ENCODE peak calls at places on chromosome 9, in nine cellular contexts. X is sigmoid colon, V is suprapubic skin, H is GM12891, G is stomach, R is spleen, S is GM23338, J is breast epithelium, O is prostate gland. E is an unnamed sample.

GRCh38 chr9:40914772-40915659 is 213.5 kb downstream of the FOXD4L6 start:
- DNase-seq in X (no peak), V (no peak), H (no peak), G (no peak), R (no peak), S (no peak), J (no peak), O (no peak), E (no peak)

GRCh38 chr9:113625456-113625855 is 161.9 kb downstream of the RGS3 start:
- DNase-seq in X (peak), V (peak), H (no peak), G (no peak), R (peak), S (no peak), J (no peak), O (no peak), E (no peak)

GRCh38 chr9:97510797-97511761 is 9.6 kb downstream of the TMOD1 start:
- DNase-seq in X (no peak), V (no peak), H (no peak), G (no peak), R (no peak), S (no peak), J (no peak), O (no peak), E (peak)

GRCh38 chr9:93117924-93118862 is 15.9 kb downstream of the NINJ1 start:
- DNase-seq in X (peak), V (no peak), H (no peak), G (no peak), R (peak), S (no peak), J (no peak), O (no peak), E (no peak)

GRCh38 chr9:117414220-117414905 is 494 bp downstream of the ASTN2 start:
- DNase-seq in X (no peak), V (no peak), H (peak), G (peak), R (no peak), S (peak), J (no peak), O (peak), E (no peak)

GRCh38 chr9:91273853-91274552 is 87.7 kb downstream of the AUH start:
- DNase-seq in X (no peak), V (no peak), H (no peak), G (no peak), R (no peak), S (no peak), J (no peak), O (no peak), E (peak)

GRCh38 chr9:28491121-28491520 is 917.8 kb upstream of the C9orf72 start:
- DNase-seq in X (no peak), V (no peak), H (no peak), G (no peak), R (no peak), S (no peak), J (no peak), O (no peak), E (no peak)

GRCh38 chr9:2749485-2749884 is 32.2 kb downstream of the KCNV2 start:
- DNase-seq in X (no peak), V (no peak), H (no peak), G (no peak), R (no peak), S (no peak), J (no peak), O (no peak), E (no peak)

GRCh38 chr9:93091453-93092081 is 4.5 kb upstream of the CARD19 start:
- DNase-seq in X (peak), V (peak), H (no peak), G (no peak), R (peak), S (no peak), J (no peak), O (no peak), E (peak)

GRCh38 chr9:27939186-27939585 is 365.9 kb upstream of the C9orf72 start:
- DNase-seq in X (no peak), V (no peak), H (no peak), G (no peak), R (no peak), S (no peak), J (no peak), O (no peak), E (no peak)

GRCh38 chr9:114155967-114156294 is 594 bp downstream of the COL27A1 start:
- DNase-seq in X (no peak), V (no peak), H (no peak), G (no peak), R (no peak), S (peak), J (no peak), O (no peak), E (no peak)

GRCh38 chr9:73577867-73578266 is 426.2 kb downstream of the ANXA1 start:
- DNase-seq in X (no peak), V (no peak), H (no peak), G (no peak), R (no peak), S (no peak), J (no peak), O (no peak), E (no peak)

GRCh38 chr9:17578577-17578910 is 322 bp upstream of the SH3GL2 start:
- DNase-seq in X (no peak), V (no peak), H (no peak), G (no peak), R (no peak), S (no peak), J (no peak), O (no peak), E (no peak)

GRCh38 chr9:112554516-112554915 is 67.9 kb downstream of the KIAA1958 start:
- DNase-seq in X (no peak), V (no peak), H (no peak), G (no peak), R (no peak), S (no peak), J (no peak), O (no peak), E (no peak)

GRCh38 chr9:126809068-126809467 is 4.2 kb downstream of the ZBTB43 start:
- DNase-seq in X (no peak), V (no peak), H (no peak), G (no peak), R (no peak), S (no peak), J (no peak), O (peak), E (no peak)

GRCh38 chr9:33082538-33083326 is 6.3 kb upstream of the SMU1 start:
- DNase-seq in X (no peak), V (no peak), H (no peak), G (peak), R (peak), S (no peak), J (peak), O (no peak), E (peak)

GRCh38 chr9:27542519-27542918 is 12.9 kb upstream of the MOB3B start:
- DNase-seq in X (no peak), V (no peak), H (no peak), G (no peak), R (no peak), S (no peak), J (peak), O (peak), E (no peak)

GRCh38 chr9:121818016-121818661 is 166.7 kb downstream of the DAB2IP start:
- DNase-seq in X (no peak), V (no peak), H (no peak), G (no peak), R (no peak), S (no peak), J (no peak), O (no peak), E (no peak)

GRCh38 chr9:86867658-86868313 is 79.5 kb downstream of the GAS1 start:
- DNase-seq in X (no peak), V (no peak), H (no peak), G (peak), R (no peak), S (peak), J (no peak), O (no peak), E (no peak)

GRCh38 chr9:38339496-38339895 is 53.0 kb upstream of the ALDH1B1 start:
- DNase-seq in X (no peak), V (no peak), H (no peak), G (no peak), R (no peak), S (no peak), J (no peak), O (no peak), E (no peak)

GRCh38 chr9:121692606-121693505 is 41.4 kb downstream of the DAB2IP start:
- DNase-seq in X (no peak), V (no peak), H (no peak), G (no peak), R (no peak), S (peak), J (no peak), O (no peak), E (no peak)

GRCh38 chr9:3235497-3235896 is 290.3 kb downstream of the RFX3 start:
- DNase-seq in X (no peak), V (no peak), H (no peak), G (no peak), R (no peak), S (no peak), J (no peak), O (no peak), E (no peak)

GRCh38 chr9:20538956-20539355 is 83.3 kb downstream of the MLLT3 start:
- DNase-seq in X (no peak), V (no peak), H (no peak), G (no peak), R (no peak), S (no peak), J (no peak), O (no peak), E (no peak)

GRCh38 chr9:81455417-81455816 is 233.9 kb downstream of the TLE1 start:
- DNase-seq in X (no peak), V (no peak), H (no peak), G (no peak), R (no peak), S (no peak), J (no peak), O (no peak), E (no peak)

GRCh38 chr9:120841930-120842684 is 615 bp downstream of the PSMD5 start:
- DNase-seq in X (no peak), V (peak), H (no peak), G (no peak), R (no peak), S (peak), J (no peak), O (peak), E (no peak)

GRCh38 chr9:133286523-133286922 is 11.5 kb upstream of the ABO start:
- DNase-seq in X (no peak), V (peak), H (no peak), G (no peak), R (no peak), S (no peak), J (peak), O (no peak), E (peak)

GRCh38 chr9:115069771-115070170 is 48.2 kb downstream of the TNC start:
- DNase-seq in X (no peak), V (no peak), H (no peak), G (no peak), R (no peak), S (no peak), J (no peak), O (no peak), E (no peak)

GRCh38 chr9:87035868-87036267 is 88.6 kb upstream of the GAS1 start:
- DNase-seq in X (no peak), V (no peak), H (no peak), G (no peak), R (no peak), S (no peak), J (no peak), O (no peak), E (no peak)

GRCh38 chr9:72364679-72365524 is at the start of gene ZFAND5:
- DNase-seq in X (peak), V (peak), H (peak), G (peak), R (peak), S (peak), J (peak), O (peak), E (peak)
- TF ChIP-seq POLR2AphosphoS5 in X (peak), V (peak), H (peak), G (peak), R (peak), S (peak), J (peak), O (peak), E (peak)

GRCh38 chr9:72443855-72444254 is 77.6 kb upstream of the TMC1 start:
- DNase-seq in X (no peak), V (no peak), H (peak), G (no peak), R (no peak), S (no peak), J (no peak), O (no peak), E (no peak)
- TF ChIP-seq POLR2AphosphoS5 in X (no peak), V (no peak), H (no peak), G (no peak), R (no peak), S (no peak), J (no peak), O (no peak), E (no peak)

DNA sequence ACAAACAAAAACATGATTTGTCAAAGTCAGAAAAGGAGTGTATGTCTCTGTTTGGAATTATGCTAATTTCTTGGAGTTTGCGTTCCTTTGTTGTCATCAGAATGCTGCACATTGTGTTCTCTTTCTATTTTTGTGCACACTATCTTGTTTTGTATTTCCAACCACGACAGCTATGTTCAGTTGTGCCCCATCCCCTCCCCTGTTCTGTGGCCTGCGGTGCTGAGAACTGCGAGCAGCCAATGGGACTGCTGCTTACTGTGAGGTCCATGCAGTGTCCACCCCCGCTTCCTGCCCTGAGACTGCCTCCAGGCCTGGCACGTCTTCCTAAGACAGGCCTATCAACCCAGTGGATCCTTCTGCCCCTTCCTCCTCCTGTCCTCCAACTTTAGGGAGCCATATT is 76.8 kb downstream of the PALM2AKAP2 start:
- DNase-seq in X (peak), V (no peak), H (no peak), G (no peak), R (no peak), S (no peak), J (no peak), O (no peak), E (no peak)
- TF ChIP-seq POLR2AphosphoS5 in X (no peak), V (no peak), H (no peak), G (no peak), R (no peak), S (no peak), J (no peak), O (no peak), E (no peak)

DNA sequence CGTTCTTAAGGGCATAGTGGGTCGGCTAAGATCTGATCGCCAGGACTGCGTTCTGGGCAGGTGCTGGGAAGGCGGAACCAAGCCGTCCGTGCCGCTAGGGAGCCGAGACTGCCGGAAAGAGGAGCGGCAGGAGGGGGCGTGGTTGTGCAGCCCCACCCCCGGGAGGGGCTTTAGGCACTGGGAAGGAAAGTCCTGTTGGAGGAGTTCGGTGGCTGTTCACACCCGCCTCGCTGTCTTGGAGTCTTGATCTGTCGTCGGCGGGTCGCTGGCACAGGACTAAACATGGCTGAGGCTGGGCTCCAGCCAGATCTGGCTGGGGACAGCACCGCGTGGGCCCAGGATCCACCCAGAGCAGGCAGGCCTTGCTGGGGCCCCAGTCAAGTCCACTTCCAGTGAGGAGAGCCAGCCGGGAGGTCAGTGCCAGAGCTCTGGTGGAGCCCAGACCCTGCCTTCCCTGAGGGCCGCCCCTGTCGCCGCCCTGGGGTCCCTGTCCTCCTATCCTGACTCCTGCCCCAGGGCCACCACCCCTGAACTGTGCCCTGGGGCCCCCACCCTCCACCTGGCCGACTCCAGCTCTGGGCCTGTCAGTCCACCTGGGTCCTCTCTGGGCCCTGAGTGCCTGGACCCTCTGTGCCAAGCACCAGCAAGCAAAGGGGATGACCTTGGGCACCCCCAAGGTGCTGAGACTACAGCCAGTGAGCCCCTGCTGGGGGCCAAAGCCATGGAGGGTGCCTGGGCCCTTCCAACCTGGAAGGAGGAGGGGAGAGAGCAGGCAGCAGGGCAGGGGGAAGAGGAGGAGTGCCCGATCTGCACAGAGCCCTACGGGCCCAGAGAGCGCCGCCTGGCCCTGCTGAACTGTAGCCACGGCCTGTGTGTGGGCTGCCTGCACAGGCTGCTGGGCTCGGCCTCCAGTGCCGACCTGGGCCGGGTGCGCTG is 4.5 kb downstream of the RNF208 start:
- DNase-seq in X (no peak), V (no peak), H (no peak), G (peak), R (no peak), S (peak), J (peak), O (peak), E (no peak)
- TF ChIP-seq POLR2AphosphoS5 in X (no peak), V (no peak), H (no peak), G (no peak), R (peak), S (peak), J (no peak), O (peak), E (no peak)

GRCh38 chr9:110059461-110059860 is 148.5 kb downstream of the C9orf152 start:
- DNase-seq in X (peak), V (no peak), H (no peak), G (no peak), R (no peak), S (no peak), J (no peak), O (no peak), E (peak)

GRCh38 chr9:110056062-110056461 is 151.9 kb downstream of the C9orf152 start:
- DNase-seq in X (no peak), V (no peak), H (no peak), G (no peak), R (no peak), S (no peak), J (no peak), O (no peak), E (no peak)

GRCh38 chr9:110058304-110058953 is 149.5 kb downstream of the C9orf152 start:
- DNase-seq in X (no peak), V (no peak), H (no peak), G (peak), R (no peak), S (peak), J (no peak), O (no peak), E (peak)
- TF ChIP-seq POLR2AphosphoS5 in X (no peak), V (no peak), H (no peak), G (no peak), R (no peak), S (no peak), J (no peak), O (peak), E (peak)

GRCh38 chr9:6630502-6631206 is 14.9 kb downstream of the GLDC start:
- DNase-seq in X (no peak), V (no peak), H (no peak), G (no peak), R (peak), S (no peak), J (no peak), O (no peak), E (no peak)
- TF ChIP-seq POLR2AphosphoS5 in X (no peak), V (no peak), H (no peak), G (no peak), R (no peak), S (no peak), J (no peak), O (no peak), E (no peak)

DNA sequence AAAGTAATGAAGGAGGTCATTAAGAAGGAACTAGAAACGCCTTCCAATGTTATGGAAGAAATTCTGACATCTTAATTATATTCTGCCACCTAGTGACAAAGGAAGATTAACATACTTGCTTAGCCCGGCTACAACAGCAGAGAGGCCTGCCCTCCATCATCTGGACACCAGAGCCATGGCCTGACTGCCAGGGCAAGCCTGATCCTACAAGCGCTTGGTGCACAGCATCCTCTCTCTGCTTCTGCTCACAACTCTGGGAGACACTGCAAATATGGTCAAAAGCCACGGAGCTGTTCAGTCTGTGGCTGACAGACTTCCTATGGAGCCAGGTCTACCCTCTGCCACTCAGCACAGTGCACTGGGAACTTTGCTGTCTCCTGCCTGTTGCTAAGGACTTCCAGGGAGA is 87.3 kb upstream of the SLC44A1 start:
- DNase-seq in X (peak), V (peak), H (peak), G (peak), R (peak), S (peak), J (no peak), O (peak), E (peak)
- TF ChIP-seq POLR2AphosphoS5 in X (peak), V (no peak), H (no peak), G (peak), R (no peak), S (no peak), J (peak), O (peak), E (no peak)

GRCh38 chr9:738209-738915 is 103.1 kb upstream of the DMRT1 start:
- DNase-seq in X (peak), V (no peak), H (no peak), G (no peak), R (no peak), S (no peak), J (no peak), O (peak), E (no peak)
- TF ChIP-seq POLR2AphosphoS5 in X (peak), V (no peak), H (no peak), G (no peak), R (no peak), S (no peak), J (no peak), O (peak), E (no peak)

DNA sequence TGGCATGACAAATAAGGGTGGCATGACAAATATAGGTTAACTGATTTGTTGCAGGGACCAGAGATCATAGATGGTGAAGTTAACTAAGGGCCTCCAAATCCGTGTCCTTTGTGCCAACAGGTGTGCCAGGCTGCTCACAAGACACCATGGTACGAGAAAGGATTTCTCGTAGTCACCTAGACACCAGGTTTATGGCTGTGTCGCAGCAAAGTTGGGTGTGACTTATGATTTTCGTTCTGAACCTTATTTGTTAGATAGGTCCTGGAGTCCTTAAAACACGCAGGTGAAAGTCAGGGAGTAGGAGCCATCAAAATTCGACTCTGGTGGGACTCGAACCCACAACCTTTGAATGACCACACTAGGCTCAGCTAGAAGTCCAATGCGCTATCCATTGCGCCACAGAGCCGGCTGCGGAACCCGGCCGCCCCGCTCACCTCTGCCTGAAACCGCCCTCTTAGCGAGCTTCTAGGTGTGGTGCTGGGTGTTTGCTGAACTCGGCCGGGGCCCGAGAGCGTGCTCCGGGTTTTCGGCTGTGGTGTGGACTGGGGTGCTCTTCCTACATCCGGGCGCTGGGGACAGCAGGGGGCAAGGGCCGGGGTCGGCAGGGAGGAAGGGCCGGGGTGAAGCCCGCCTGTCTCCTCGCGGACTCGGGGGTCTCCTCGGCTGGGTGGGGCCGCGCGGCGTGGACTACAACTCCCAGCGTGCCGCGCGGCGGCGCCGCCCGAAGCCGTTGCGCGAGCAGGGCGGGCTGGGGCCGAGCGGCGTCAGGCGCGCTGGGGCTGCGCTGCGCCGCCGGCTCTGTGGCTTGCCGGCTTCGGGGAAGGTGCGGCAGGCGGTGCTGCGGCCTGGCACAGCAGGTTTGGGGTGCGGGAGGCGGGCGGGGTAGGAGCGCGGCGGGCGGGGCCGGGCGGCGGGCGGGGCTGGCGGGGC is at the start of gene SLC27A4:
- DNase-seq in X (peak), V (no peak), H (peak), G (peak), R (peak), S (peak), J (peak), O (peak), E (peak)
- TF ChIP-seq POLR2AphosphoS5 in X (no peak), V (no peak), H (no peak), G (no peak), R (peak), S (no peak), J (no peak), O (no peak), E (peak)